ENCODE peak calls at places on chromosomes 5 and 9, in five cellular contexts. L is NT2/D1, O is HEK293T, K is HepG2, B is GM12878. C is an unnamed sample.

GRCh38 chr5:131644822-131645221 is 9.8 kb upstream of the RAPGEF6 start:
- DNase-seq in L (no peak), O (no peak), K (no peak), B (no peak), C (no peak)

GRCh38 chr9:487429-487828 is 272.8 kb downstream of the DOCK8 start:
- DNase-seq in L (no peak), O (no peak), K (no peak), B (no peak), C (no peak)

GRCh38 chr5:114957384-114957783 is 212.3 kb downstream of the TRIM36 start:
- DNase-seq in L (no peak), O (no peak), K (no peak), B (peak), C (no peak)

GRCh38 chr9:107336718-107337360 is 53.8 kb downstream of the RAD23B start:
- DNase-seq in L (no peak), O (no peak), K (no peak), B (no peak), C (no peak)

GRCh38 chr9:99264070-99264469 is 42.0 kb downstream of the SEC61B start:
- DNase-seq in L (no peak), O (peak), K (no peak), B (no peak), C (peak)

GRCh38 chr9:95167998-95168397 is 149.5 kb downstream of the FANCC start:
- DNase-seq in L (peak), O (peak), K (peak), B (no peak), C (peak)

GRCh38 chr9:129058965-129059795 is 21.7 kb upstream of the DOLPP1 start:
- DNase-seq in L (no peak), O (no peak), K (peak), B (no peak), C (no peak)

GRCh38 chr9:73810585-73811215 is 659.0 kb downstream of the ANXA1 start:
- DNase-seq in L (no peak), O (no peak), K (no peak), B (no peak), C (no peak)

GRCh38 chr9:135109650-135110049 is 22.2 kb downstream of the OLFM1 start:
- DNase-seq in L (no peak), O (no peak), K (no peak), B (no peak), C (no peak)

GRCh38 chr5:146751054-146751453 is 127.5 kb downstream of the PPP2R2B start:
- DNase-seq in L (no peak), O (no peak), K (no peak), B (no peak), C (no peak)

GRCh38 chr9:134203224-134203623 is 38.9 kb upstream of the RNU6ATAC start:
- DNase-seq in L (no peak), O (no peak), K (no peak), B (no peak), C (no peak)

GRCh38 chr5:37668524-37669047 is 171.3 kb downstream of the GDNF start:
- DNase-seq in L (peak), O (peak), K (peak), B (no peak), C (no peak)

DNA sequence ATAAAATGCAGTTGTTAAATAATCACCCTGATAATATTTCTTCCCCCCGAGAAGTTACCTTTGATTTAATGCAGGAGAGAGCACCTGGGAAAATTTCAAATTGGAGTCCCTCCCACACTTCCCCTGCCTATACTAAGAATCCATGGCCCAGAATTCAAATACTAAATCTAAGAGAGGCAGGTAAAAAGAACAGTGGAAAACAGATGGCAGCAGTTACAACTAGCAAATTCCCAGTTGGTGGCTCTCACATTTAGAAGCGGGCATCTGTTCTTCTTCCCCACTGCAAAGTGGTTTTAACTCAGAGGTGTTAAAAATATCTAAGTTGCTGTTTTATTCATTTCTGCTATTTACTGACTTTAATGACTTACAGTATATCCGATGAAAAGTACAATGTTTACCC is 210.4 kb upstream of the ELAVL2 start:
- DNase-seq in L (no peak), O (no peak), K (no peak), B (no peak), C (no peak)
- TF ChIP-seq SUZ12 in L (no peak), O (no peak), K (no peak), B (no peak), C (no peak)

GRCh38 chr5:174187001-174187400 is 141.5 kb downstream of the NSG2 start:
- DNase-seq in L (no peak), O (no peak), K (no peak), B (no peak), C (no peak)

GRCh38 chr5:174187481-174187880 is 142.0 kb downstream of the NSG2 start:
- DNase-seq in L (no peak), O (no peak), K (no peak), B (no peak), C (no peak)

GRCh38 chr5:174189638-174190037 is 144.1 kb downstream of the NSG2 start:
- DNase-seq in L (no peak), O (no peak), K (no peak), B (no peak), C (no peak)

GRCh38 chr5:174190073-174190675 is 144.7 kb downstream of the NSG2 start:
- DNase-seq in L (no peak), O (no peak), K (no peak), B (no peak), C (no peak)

DNA sequence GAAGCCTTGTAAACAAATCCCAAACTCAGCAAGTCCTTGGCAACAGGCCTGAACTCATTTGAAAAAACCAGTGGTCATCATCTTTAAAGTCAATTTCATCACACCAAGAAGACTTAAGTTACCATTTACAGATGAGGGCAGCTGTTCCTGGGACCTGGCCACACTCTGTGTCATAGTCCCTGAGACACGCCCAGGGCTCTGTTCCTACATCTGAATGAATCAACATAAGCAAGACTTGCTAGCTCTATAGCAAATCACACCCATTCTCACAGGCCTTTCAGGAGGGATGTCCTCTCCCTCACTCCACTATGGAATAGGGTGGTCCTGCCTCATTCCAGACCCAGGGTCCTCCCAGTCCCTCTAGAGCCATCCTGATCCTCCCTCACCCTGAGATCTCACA is 142.8 kb downstream of the NSG2 start:
- DNase-seq in L (no peak), O (no peak), K (no peak), B (no peak), C (no peak)
- TF ChIP-seq SUZ12 in L (no peak), O (no peak), K (no peak), B (no peak), C (no peak)

GRCh38 chr9:113996531-113997001 is 81.5 kb downstream of the AMBP start:
- DNase-seq in L (no peak), O (no peak), K (no peak), B (no peak), C (no peak)

GRCh38 chr9:113998529-113999255 is 79.4 kb downstream of the AMBP start:
- DNase-seq in L (no peak), O (no peak), K (no peak), B (no peak), C (peak)

GRCh38 chr9:113997610-113998009 is 80.5 kb downstream of the AMBP start:
- DNase-seq in L (no peak), O (no peak), K (no peak), B (no peak), C (no peak)

GRCh38 chr9:113999256-114000062 is 78.6 kb downstream of the AMBP start:
- DNase-seq in L (no peak), O (no peak), K (no peak), B (no peak), C (peak)

GRCh38 chr9:113998114-113998513 is 80.0 kb downstream of the AMBP start:
- DNase-seq in L (no peak), O (no peak), K (no peak), B (no peak), C (no peak)
- TF ChIP-seq SUZ12 in L (no peak), O (no peak), K (no peak), B (no peak), C (no peak)

GRCh38 chr9:128001411-128002298 is 20.9 kb upstream of the EEIG1 start:
- DNase-seq in L (peak), O (no peak), K (no peak), B (no peak), C (no peak)

GRCh38 chr9:128002959-128003358 is 22.2 kb upstream of the EEIG1 start:
- DNase-seq in L (no peak), O (no peak), K (no peak), B (no peak), C (no peak)

GRCh38 chr9:128006360-128007024 is 25.7 kb upstream of the EEIG1 start:
- DNase-seq in L (no peak), O (no peak), K (no peak), B (no peak), C (no peak)

GRCh38 chr9:128005938-128006337 is 25.1 kb upstream of the EEIG1 start:
- DNase-seq in L (no peak), O (no peak), K (peak), B (no peak), C (no peak)

GRCh38 chr9:128004011-128004604 is 23.3 kb upstream of the EEIG1 start:
- DNase-seq in L (no peak), O (no peak), K (no peak), B (no peak), C (no peak)
- TF ChIP-seq SUZ12 in L (no peak), O (no peak), K (no peak), B (no peak), C (no peak)

GRCh38 chr5:56011835-56012234 is 17.1 kb upstream of the IL6ST start:
- DNase-seq in L (no peak), O (no peak), K (no peak), B (no peak), C (no peak)
- TF ChIP-seq SUZ12 in L (no peak), O (no peak), K (no peak), B (no peak), C (no peak)

GRCh38 chr9:2872307-2872940 is 28.5 kb upstream of the PUM3 start:
- DNase-seq in L (no peak), O (peak), K (peak), B (no peak), C (no peak)
- TF ChIP-seq SUZ12 in L (no peak), O (no peak), K (no peak), B (no peak), C (no peak)

GRCh38 chr5:51829691-51830090 is 446.4 kb downstream of the ISL1 start:
- DNase-seq in L (no peak), O (no peak), K (no peak), B (no peak), C (no peak)
- TF ChIP-seq SUZ12 in L (no peak), O (no peak), K (no peak), B (no peak), C (no peak)

C was measured in H1.